ENCODE peak calls at places on chromosomes 3 and 15, in seven cellular contexts. One of them, this sample, is unnamed.

GRCh38 chr3:65481085-65481484 is 557.6 kb downstream of the MAGI1 start:
- DNase-seq in cardiac muscle cell: no peak
- DNase-seq in thoracic aorta: no peak
- DNase-seq in upper lobe of right lung: no peak
- DNase-seq in IMR-90: no peak
- DNase-seq in neural progenitor cell: no peak
- DNase-seq in mammary epithelial cell: no peak
- DNase-seq in this sample: no peak

GRCh38 chr3:14564741-14565140 is 24.6 kb upstream of the GRIP2 start:
- DNase-seq in IMR-90: no peak
- DNase-seq in mammary epithelial cell: no peak
- DNase-seq in cardiac muscle cell: no peak
- DNase-seq in upper lobe of right lung: no peak
- DNase-seq in neural progenitor cell: no peak
- DNase-seq in thoracic aorta: no peak
- DNase-seq in this sample: no peak

GRCh38 chr3:105822171-105823123 is 46.4 kb downstream of the CBLB start:
- DNase-seq in upper lobe of right lung: no peak
- DNase-seq in mammary epithelial cell: no peak
- DNase-seq in IMR-90: no peak
- DNase-seq in thoracic aorta: no peak
- DNase-seq in neural progenitor cell: no peak
- DNase-seq in cardiac muscle cell: peak
- DNase-seq in this sample: no peak

GRCh38 chr15:69568621-69569020 is 116.0 kb downstream of the RPLP1 start:
- DNase-seq in cardiac muscle cell: no peak
- DNase-seq in thoracic aorta: peak
- DNase-seq in mammary epithelial cell: peak
- DNase-seq in neural progenitor cell: no peak
- DNase-seq in upper lobe of right lung: no peak
- DNase-seq in IMR-90: peak
- DNase-seq in this sample: no peak

GRCh38 chr3:23913182-23913581 is 3.6 kb downstream of the NKIRAS1 start:
- DNase-seq in IMR-90: no peak
- DNase-seq in neural progenitor cell: no peak
- DNase-seq in mammary epithelial cell: no peak
- DNase-seq in cardiac muscle cell: no peak
- DNase-seq in thoracic aorta: no peak
- DNase-seq in upper lobe of right lung: no peak
- DNase-seq in this sample: no peak

GRCh38 chr3:125145751-125146475 is 66.6 kb downstream of the SLC12A8 start:
- DNase-seq in neural progenitor cell: no peak
- DNase-seq in cardiac muscle cell: no peak
- DNase-seq in mammary epithelial cell: no peak
- DNase-seq in IMR-90: no peak
- DNase-seq in upper lobe of right lung: no peak
- DNase-seq in thoracic aorta: no peak
- DNase-seq in this sample: no peak

GRCh38 chr15:51224428-51224827 is 114.0 kb downstream of the CYP19A1 start:
- DNase-seq in thoracic aorta: no peak
- DNase-seq in cardiac muscle cell: no peak
- DNase-seq in IMR-90: peak
- DNase-seq in mammary epithelial cell: no peak
- DNase-seq in upper lobe of right lung: no peak
- DNase-seq in neural progenitor cell: no peak
- DNase-seq in this sample: no peak

GRCh38 chr15:66821307-66821706 is 119.3 kb downstream of the SMAD6 start:
- DNase-seq in IMR-90: no peak
- DNase-seq in neural progenitor cell: no peak
- DNase-seq in cardiac muscle cell: no peak
- DNase-seq in upper lobe of right lung: peak
- DNase-seq in mammary epithelial cell: no peak
- DNase-seq in thoracic aorta: no peak
- DNase-seq in this sample: no peak

GRCh38 chr15:52466134-52466701 is 62.5 kb downstream of the MYO5A start:
- DNase-seq in cardiac muscle cell: peak
- DNase-seq in upper lobe of right lung: peak
- DNase-seq in mammary epithelial cell: no peak
- DNase-seq in IMR-90: no peak
- DNase-seq in thoracic aorta: no peak
- DNase-seq in neural progenitor cell: peak
- DNase-seq in this sample: no peak

GRCh38 chr3:47573190-47574172 is 5.2 kb downstream of the CSPG5 start:
- DNase-seq in upper lobe of right lung: no peak
- DNase-seq in cardiac muscle cell: peak
- DNase-seq in neural progenitor cell: peak
- DNase-seq in mammary epithelial cell: no peak
- DNase-seq in IMR-90: no peak
- DNase-seq in thoracic aorta: no peak
- DNase-seq in this sample: no peak

GRCh38 chr3:53201190-53201504 is 40.1 kb downstream of the PRKCD start:
- DNase-seq in IMR-90: no peak
- DNase-seq in thoracic aorta: no peak
- DNase-seq in neural progenitor cell: no peak
- DNase-seq in mammary epithelial cell: no peak
- DNase-seq in cardiac muscle cell: no peak
- DNase-seq in upper lobe of right lung: no peak
- DNase-seq in this sample: no peak

GRCh38 chr15:58182460-58183163 is 44.4 kb downstream of the AQP9 start:
- DNase-seq in mammary epithelial cell: peak
- DNase-seq in upper lobe of right lung: no peak
- DNase-seq in thoracic aorta: no peak
- DNase-seq in neural progenitor cell: peak
- DNase-seq in IMR-90: peak
- DNase-seq in cardiac muscle cell: peak
- DNase-seq in this sample: peak

GRCh38 chr3:75985432-75985831 is 200.1 kb upstream of the ZNF717 start:
- DNase-seq in IMR-90: no peak
- DNase-seq in thoracic aorta: no peak
- DNase-seq in mammary epithelial cell: no peak
- DNase-seq in upper lobe of right lung: no peak
- DNase-seq in neural progenitor cell: no peak
- DNase-seq in cardiac muscle cell: no peak
- DNase-seq in this sample: no peak

GRCh38 chr3:72888546-72889309 is 882 bp downstream of the GXYLT2 start:
- DNase-seq in upper lobe of right lung: no peak
- DNase-seq in mammary epithelial cell: peak
- DNase-seq in cardiac muscle cell: peak
- DNase-seq in neural progenitor cell: peak
- DNase-seq in IMR-90: peak
- DNase-seq in thoracic aorta: no peak
- DNase-seq in this sample: no peak

GRCh38 chr3:172965256-172965655 is 175.8 kb downstream of the SPATA16 start:
- DNase-seq in thoracic aorta: no peak
- DNase-seq in upper lobe of right lung: no peak
- DNase-seq in cardiac muscle cell: no peak
- DNase-seq in neural progenitor cell: no peak
- DNase-seq in mammary epithelial cell: peak
- DNase-seq in IMR-90: peak
- DNase-seq in this sample: no peak

GRCh38 chr15:40217166-40217785 is 21.6 kb upstream of the PAK6 start:
- DNase-seq in IMR-90: peak
- DNase-seq in neural progenitor cell: peak
- DNase-seq in mammary epithelial cell: peak
- DNase-seq in thoracic aorta: no peak
- DNase-seq in cardiac muscle cell: peak
- DNase-seq in upper lobe of right lung: no peak
- DNase-seq in this sample: no peak

GRCh38 chr15:41934843-41935242 is 37.5 kb downstream of the EHD4 start:
- DNase-seq in IMR-90: no peak
- DNase-seq in cardiac muscle cell: no peak
- DNase-seq in thoracic aorta: no peak
- DNase-seq in neural progenitor cell: no peak
- DNase-seq in upper lobe of right lung: no peak
- DNase-seq in mammary epithelial cell: peak
- DNase-seq in this sample: no peak

GRCh38 chr15:39232512-39232911 is 348.4 kb upstream of the THBS1 start:
- DNase-seq in thoracic aorta: no peak
- DNase-seq in mammary epithelial cell: peak
- DNase-seq in upper lobe of right lung: no peak
- DNase-seq in cardiac muscle cell: no peak
- DNase-seq in neural progenitor cell: no peak
- DNase-seq in IMR-90: peak
- DNase-seq in this sample: peak

GRCh38 chr15:76320012-76320411 is 8.7 kb upstream of the ETFA start:
- DNase-seq in cardiac muscle cell: no peak
- DNase-seq in thoracic aorta: no peak
- DNase-seq in IMR-90: no peak
- DNase-seq in mammary epithelial cell: no peak
- DNase-seq in upper lobe of right lung: no peak
- DNase-seq in neural progenitor cell: no peak
- DNase-seq in this sample: no peak

GRCh38 chr3:58173029-58173669 is 37.6 kb downstream of the DNASE1L3 start:
- DNase-seq in mammary epithelial cell: no peak
- DNase-seq in cardiac muscle cell: no peak
- DNase-seq in neural progenitor cell: no peak
- DNase-seq in IMR-90: no peak
- DNase-seq in upper lobe of right lung: no peak
- DNase-seq in thoracic aorta: no peak
- DNase-seq in this sample: no peak

GRCh38 chr3:158313344-158313927 is 203.5 kb downstream of the RSRC1 start:
- DNase-seq in cardiac muscle cell: peak
- DNase-seq in IMR-90: peak
- DNase-seq in thoracic aorta: no peak
- DNase-seq in neural progenitor cell: peak
- DNase-seq in mammary epithelial cell: peak
- DNase-seq in upper lobe of right lung: no peak
- DNase-seq in this sample: no peak

GRCh38 chr15:94052711-94053110 is 178.7 kb upstream of the MCTP2 start:
- DNase-seq in upper lobe of right lung: no peak
- DNase-seq in neural progenitor cell: peak
- DNase-seq in IMR-90: no peak
- DNase-seq in mammary epithelial cell: no peak
- DNase-seq in cardiac muscle cell: no peak
- DNase-seq in thoracic aorta: no peak
- DNase-seq in this sample: no peak

GRCh38 chr15:75799190-75799589 is 44.1 kb upstream of the UBE2Q2 start:
- DNase-seq in cardiac muscle cell: no peak
- DNase-seq in neural progenitor cell: no peak
- DNase-seq in mammary epithelial cell: no peak
- DNase-seq in upper lobe of right lung: no peak
- DNase-seq in thoracic aorta: no peak
- DNase-seq in IMR-90: no peak
- DNase-seq in this sample: no peak

GRCh38 chr15:42986693-42987342 is 66.2 kb upstream of the TTBK2 start:
- DNase-seq in mammary epithelial cell: no peak
- DNase-seq in upper lobe of right lung: no peak
- DNase-seq in neural progenitor cell: no peak
- DNase-seq in IMR-90: no peak
- DNase-seq in thoracic aorta: no peak
- DNase-seq in cardiac muscle cell: no peak
- DNase-seq in this sample: no peak

DNA sequence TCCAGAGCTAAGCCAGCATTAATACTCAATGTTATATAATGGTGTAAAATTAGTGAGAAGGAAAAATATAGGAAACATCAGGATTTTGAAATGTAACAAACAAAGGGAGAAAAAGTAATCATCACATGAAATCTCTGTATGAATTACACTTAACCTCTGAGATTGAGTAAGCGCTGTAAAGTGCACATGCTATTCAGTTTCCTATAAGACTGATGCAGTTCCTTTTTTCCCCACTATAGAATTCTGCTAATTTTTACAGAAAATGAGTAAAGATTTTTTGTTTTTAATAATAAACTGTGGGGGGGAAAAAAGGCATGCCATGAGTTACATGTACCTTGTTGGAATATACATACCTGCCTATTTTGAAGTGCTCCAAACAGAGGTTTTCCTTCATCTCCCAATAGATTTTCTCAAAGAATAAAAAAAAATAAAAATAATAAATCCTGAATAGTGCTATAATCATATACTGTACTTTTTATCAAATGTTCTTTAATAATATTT is 64.0 kb upstream of the TTBK2 start:
- DNase-seq in upper lobe of right lung: no peak
- DNase-seq in thoracic aorta: no peak
- DNase-seq in mammary epithelial cell: no peak
- DNase-seq in IMR-90: no peak
- DNase-seq in cardiac muscle cell: no peak
- DNase-seq in neural progenitor cell: no peak
- DNase-seq in this sample: no peak
- TF ChIP-seq CTCF in upper lobe of right lung: no peak
- TF ChIP-seq CTCF in thoracic aorta: no peak
- TF ChIP-seq CTCF in mammary epithelial cell: no peak
- TF ChIP-seq CTCF in IMR-90: no peak
- TF ChIP-seq CTCF in cardiac muscle cell: no peak
- TF ChIP-seq CTCF in neural progenitor cell: no peak
- TF ChIP-seq CTCF in this sample: peak

GRCh38 chr15:90400005-90400758 is 12.1 kb downstream of the IQGAP1 start:
- DNase-seq in thoracic aorta: no peak
- DNase-seq in cardiac muscle cell: no peak
- DNase-seq in mammary epithelial cell: peak
- DNase-seq in neural progenitor cell: no peak
- DNase-seq in upper lobe of right lung: no peak
- DNase-seq in IMR-90: no peak
- DNase-seq in this sample: no peak

GRCh38 chr15:90393040-90393439 is 5.0 kb downstream of the IQGAP1 start:
- DNase-seq in thoracic aorta: no peak
- DNase-seq in neural progenitor cell: no peak
- DNase-seq in mammary epithelial cell: no peak
- DNase-seq in IMR-90: no peak
- DNase-seq in upper lobe of right lung: no peak
- DNase-seq in cardiac muscle cell: no peak
- DNase-seq in this sample: no peak

GRCh38 chr15:90394074-90394473 is 6.0 kb downstream of the IQGAP1 start:
- DNase-seq in cardiac muscle cell: no peak
- DNase-seq in mammary epithelial cell: no peak
- DNase-seq in upper lobe of right lung: no peak
- DNase-seq in thoracic aorta: no peak
- DNase-seq in IMR-90: no peak
- DNase-seq in neural progenitor cell: no peak
- DNase-seq in this sample: no peak

GRCh38 chr15:90396321-90396720 is 8.3 kb downstream of the IQGAP1 start:
- DNase-seq in thoracic aorta: no peak
- DNase-seq in neural progenitor cell: no peak
- DNase-seq in upper lobe of right lung: no peak
- DNase-seq in IMR-90: no peak
- DNase-seq in cardiac muscle cell: no peak
- DNase-seq in mammary epithelial cell: no peak
- DNase-seq in this sample: no peak

GRCh38 chr15:90394702-90395442 is 6.8 kb downstream of the IQGAP1 start:
- DNase-seq in upper lobe of right lung: no peak
- DNase-seq in cardiac muscle cell: no peak
- DNase-seq in thoracic aorta: no peak
- DNase-seq in neural progenitor cell: no peak
- DNase-seq in mammary epithelial cell: no peak
- DNase-seq in IMR-90: no peak
- DNase-seq in this sample: no peak
- TF ChIP-seq CTCF in upper lobe of right lung: no peak
- TF ChIP-seq CTCF in cardiac muscle cell: no peak
- TF ChIP-seq CTCF in thoracic aorta: no peak
- TF ChIP-seq CTCF in neural progenitor cell: no peak
- TF ChIP-seq CTCF in mammary epithelial cell: no peak
- TF ChIP-seq CTCF in IMR-90: no peak
- TF ChIP-seq CTCF in this sample: no peak

GRCh38 chr15:79018960-79019359 is 71.6 kb downstream of the RASGRF1 start:
- DNase-seq in upper lobe of right lung: no peak
- DNase-seq in cardiac muscle cell: no peak
- DNase-seq in neural progenitor cell: no peak
- DNase-seq in IMR-90: no peak
- DNase-seq in mammary epithelial cell: no peak
- DNase-seq in thoracic aorta: no peak
- DNase-seq in this sample: no peak
- TF ChIP-seq CTCF in upper lobe of right lung: no peak
- TF ChIP-seq CTCF in cardiac muscle cell: no peak
- TF ChIP-seq CTCF in neural progenitor cell: no peak
- TF ChIP-seq CTCF in IMR-90: no peak
- TF ChIP-seq CTCF in mammary epithelial cell: no peak
- TF ChIP-seq CTCF in thoracic aorta: no peak
- TF ChIP-seq CTCF in this sample: no peak

GRCh38 chr3:127547761-127548605 is 42.5 kb downstream of the TPRA1 start:
- DNase-seq in mammary epithelial cell: peak
- DNase-seq in IMR-90: peak
- DNase-seq in upper lobe of right lung: peak
- DNase-seq in thoracic aorta: no peak
- DNase-seq in cardiac muscle cell: peak
- DNase-seq in neural progenitor cell: peak
- DNase-seq in this sample: peak
- TF ChIP-seq CTCF in mammary epithelial cell: peak
- TF ChIP-seq CTCF in IMR-90: peak
- TF ChIP-seq CTCF in upper lobe of right lung: peak
- TF ChIP-seq CTCF in thoracic aorta: peak
- TF ChIP-seq CTCF in cardiac muscle cell: peak
- TF ChIP-seq CTCF in neural progenitor cell: peak
- TF ChIP-seq CTCF in this sample: peak

This sample was measured in glutamatergic neuron.